ENCODE peak calls at places on chromosome 10, in eight cellular contexts. P is GM04503; A is T-cell; K is stimulated activated naive CD4-positive, alpha-beta T cell; D is midbrain; C is upper lobe of left lung; M is chondrocyte; F is mucosa of gallbladder. J is an unnamed sample.

GRCh38 chr10:116787893-116788665 is 45.7 kb upstream of the HSPA12A start:
- DNase-seq in P (no peak), A (peak; percentile 73), K (peak; percentile 83), D (peak; percentile 68), C (peak; percentile 69), M (peak; percentile 79), F (peak; percentile 68), J (peak; percentile 55)

GRCh38 chr10:131832056-131832685 is 68.6 kb upstream of the PPP2R2D start:
- DNase-seq in P (no peak), A (no peak), K (no peak), D (no peak), C (no peak), M (peak; percentile 92), F (no peak), J (no peak)

GRCh38 chr10:93363891-93364648 is 118.1 kb downstream of the MYOF start:
- DNase-seq in P (no peak), A (no peak), K (no peak), D (no peak), C (peak; percentile 86), M (no peak), F (no peak), J (no peak)

GRCh38 chr10:90650858-90651257 is 207.0 kb downstream of the HTR7 start:
- DNase-seq in P (no peak), A (no peak), K (no peak), D (no peak), C (no peak), M (no peak), F (no peak), J (no peak)

GRCh38 chr10:485776-486572 is 203.5 kb downstream of the DIP2C start:
- DNase-seq in P (no peak), A (no peak), K (no peak), D (no peak), C (no peak), M (peak; percentile 17), F (no peak), J (no peak)

GRCh38 chr10:63553473-63553872 is 32.3 kb downstream of the REEP3 start:
- DNase-seq in P (peak; percentile 55), A (no peak), K (no peak), D (no peak), C (no peak), M (no peak), F (no peak), J (no peak)

GRCh38 chr10:79353726-79354125 is 6.5 kb downstream of the PPIF start:
- DNase-seq in P (no peak), A (no peak), K (no peak), D (no peak), C (peak; percentile 21), M (no peak), F (peak; percentile 9), J (no peak)

GRCh38 chr10:91200314-91201212 is 19.9 kb upstream of the PCGF5 start:
- DNase-seq in P (no peak), A (no peak), K (no peak), D (no peak), C (no peak), M (no peak), F (no peak), J (no peak)

GRCh38 chr10:6382081-6382480 is 179.3 kb downstream of the PFKFB3 start:
- DNase-seq in P (peak; percentile 24), A (no peak), K (peak; percentile 60), D (peak; percentile 58), C (peak; percentile 48), M (no peak), F (peak; percentile 45), J (peak; percentile 3)

GRCh38 chr10:48981310-48981907 is 41.8 kb upstream of the LRRC18 start:
- DNase-seq in P (no peak), A (no peak), K (peak; percentile 3), D (peak; percentile 58), C (peak; percentile 77), M (no peak), F (peak; percentile 47), J (no peak)

GRCh38 chr10:29273478-29273877 is 15.4 kb upstream of the LYZL1 start:
- DNase-seq in P (no peak), A (no peak), K (no peak), D (no peak), C (no peak), M (no peak), F (no peak), J (no peak)

GRCh38 chr10:69780070-69780469 is 21.6 kb upstream of the COL13A1 start:
- DNase-seq in P (no peak), A (no peak), K (no peak), D (no peak), C (peak; percentile 44), M (no peak), F (no peak), J (no peak)

GRCh38 chr10:79615577-79615976 is 4.8 kb downstream of the SFTPA1 start:
- DNase-seq in P (no peak), A (no peak), K (no peak), D (no peak), C (no peak), M (no peak), F (no peak), J (no peak)

GRCh38 chr10:33252794-33253203 is 81.7 kb downstream of the NRP1 start:
- DNase-seq in P (no peak), A (no peak), K (no peak), D (no peak), C (no peak), M (no peak), F (no peak), J (no peak)

GRCh38 chr10:98033515-98033914 is 3.1 kb upstream of the CRTAC1 start:
- DNase-seq in P (no peak), A (no peak), K (no peak), D (no peak), C (no peak), M (no peak), F (no peak), J (no peak)

GRCh38 chr10:127417686-127418415 is 131.3 kb upstream of the NPS start:
- DNase-seq in P (no peak), A (no peak), K (no peak), D (no peak), C (no peak), M (no peak), F (no peak), J (no peak)

GRCh38 chr10:86700851-86701617 is 32.7 kb downstream of the LDB3 start:
- DNase-seq in P (no peak), A (no peak), K (no peak), D (no peak), C (no peak), M (peak; percentile 63), F (no peak), J (no peak)

GRCh38 chr10:85548038-85548437 is 818.6 kb downstream of the GRID1 start:
- DNase-seq in P (no peak), A (peak; percentile 8), K (peak; percentile 25), D (peak; percentile 80), C (peak; percentile 25), M (no peak), F (peak; percentile 47), J (peak; percentile 16)

GRCh38 chr10:35336084-35336831 is at the start of gene CCNY:
- DNase-seq in P (no peak), A (peak; percentile 80), K (peak; percentile 81), D (peak; percentile 75), C (peak; percentile 81), M (peak; percentile 92), F (peak; percentile 70), J (peak; percentile 73)

GRCh38 chr10:113788604-113789083 is 37.2 kb downstream of the PLEKHS1 start:
- DNase-seq in P (peak; percentile 95), A (no peak), K (no peak), D (no peak), C (peak; percentile 37), M (no peak), F (peak; percentile 55), J (no peak)

GRCh38 chr10:4130685-4131084 is 345.7 kb upstream of the KLF6 start:
- DNase-seq in P (no peak), A (no peak), K (peak; percentile 10), D (no peak), C (peak; percentile 32), M (no peak), F (no peak), J (no peak)

GRCh38 chr10:12657489-12657888 is 308.1 kb downstream of the CAMK1D start:
- DNase-seq in P (no peak), A (no peak), K (no peak), D (no peak), C (no peak), M (no peak), F (no peak), J (no peak)

GRCh38 chr10:71461917-71462641 is 65.4 kb downstream of the CDH23 start:
- DNase-seq in P (no peak), A (no peak), K (no peak), D (no peak), C (no peak), M (no peak), F (no peak), J (no peak)

GRCh38 chr10:21280037-21280436 is 245.4 kb downstream of the SKIDA1 start:
- DNase-seq in P (no peak), A (no peak), K (no peak), D (no peak), C (no peak), M (no peak), F (no peak), J (no peak)

GRCh38 chr10:110525349-110526260 is 27.9 kb downstream of the DUSP5 start:
- DNase-seq in P (no peak), A (no peak), K (no peak), D (no peak), C (no peak), M (no peak), F (no peak), J (no peak)